ENCODE peak calls at places on chromosomes 4 and X, in nine cellular contexts. B is Calu3; Z is colonic mucosa; R is astrocyte of the spinal cord; K is stimulated activated CD8-positive, alpha-beta memory T cell treated with anti-CD3 and anti-CD28 coated beads, Interleukin-15, amount 100 ng/mL, for 24 hours; N is DMS 273 treated with DMSO at 0.1 percent for 48 hours; H is WTC11; D is A549; E is hypothalamus. T is an unnamed sample.

GRCh38 chr4:133839326-133839725 is 362.3 kb downstream of the PABPC4L start:
- DNase-seq in B (no peak), Z (no peak), R (peak; percentile 3), K (no peak), N (no peak), H (no peak), D (peak; percentile 13), E (no peak), T (no peak)

GRCh38 chr4:148831945-148832344 is 389.7 kb upstream of the NR3C2 start:
- DNase-seq in B (no peak), Z (no peak), R (peak; percentile 89), K (no peak), N (no peak), H (no peak), D (peak; percentile 3), E (no peak), T (no peak)

GRCh38 chr4:182286035-182286434 is 42.8 kb downstream of the TENM3 start:
- DNase-seq in B (no peak), Z (no peak), R (peak; percentile 25), K (no peak), N (no peak), H (no peak), D (no peak), E (no peak), T (no peak)

GRCh38 chr4:2835978-2836377 is 7.7 kb upstream of the ADD1 start:
- DNase-seq in B (no peak), Z (no peak), R (no peak), K (no peak), N (no peak), H (no peak), D (no peak), E (no peak), T (no peak)

GRCh38 chrX:135974279-135974856 is 580 bp upstream of the MMGT1 start:
- DNase-seq in B (peak; percentile 58), Z (peak; percentile 72), R (peak; percentile 55), K (no peak), N (no peak), H (peak; percentile 68), D (peak; percentile 73), E (peak; percentile 73), T (peak; percentile 43)

GRCh38 chr4:10013722-10014121 is 7.6 kb downstream of the SLC2A9 start:
- DNase-seq in B (peak; percentile 72), Z (peak; percentile 78), R (no peak), K (no peak), N (peak; percentile 7), H (peak; percentile 86), D (peak; percentile 40), E (no peak), T (peak; percentile 41)

GRCh38 chrX:119647552-119648420 is 41.6 kb upstream of the NKRF start:
- DNase-seq in B (no peak), Z (no peak), R (no peak), K (no peak), N (no peak), H (no peak), D (no peak), E (no peak), T (no peak)

GRCh38 chr4:81698536-81698935 is 226.8 kb upstream of the RASGEF1B start:
- DNase-seq in B (no peak), Z (no peak), R (no peak), K (no peak), N (no peak), H (no peak), D (no peak), E (no peak), T (no peak)